ENCODE peak calls at places on chromosome 20, in six cellular contexts. L is K562, Q is endothelial cell of umbilical vein, D is A549, G is GM12878, B is HepG2. Y is an unnamed sample.

GRCh38 chr20:25076731-25077609 is 5.0 kb downstream of the VSX1 start:
- DNase-seq in L (no peak), Q (no peak), D (peak), G (no peak), B (peak), Y (peak)

GRCh38 chr20:60469829-60470228 is 511.6 kb downstream of the CDH26 start:
- DNase-seq in L (no peak), Q (no peak), D (no peak), G (no peak), B (no peak), Y (no peak)

GRCh38 chr20:38551056-38551626 is 29.9 kb upstream of the ADIG start:
- DNase-seq in L (no peak), Q (no peak), D (no peak), G (no peak), B (no peak), Y (no peak)

GRCh38 chr20:64065973-64066341 is 3.0 kb downstream of the TCEA2 start:
- DNase-seq in L (peak), Q (no peak), D (no peak), G (peak), B (no peak), Y (peak)

GRCh38 chr20:50186151-50186885 is 4.3 kb upstream of the CEBPB start:
- DNase-seq in L (peak), Q (peak), D (peak), G (no peak), B (peak), Y (peak)

GRCh38 chr20:21615617-21616080 is 89.8 kb upstream of the PAX1 start:
- DNase-seq in L (peak), Q (peak), D (peak), G (no peak), B (peak), Y (peak)

GRCh38 chr20:25574411-25574810 is 10.9 kb downstream of the NINL start:
- DNase-seq in L (peak), Q (peak), D (no peak), G (no peak), B (peak), Y (peak)

GRCh38 chr20:25059487-25059820 is 1.5 kb upstream of the ACSS1 start:
- DNase-seq in L (no peak), Q (no peak), D (no peak), G (no peak), B (no peak), Y (no peak)

GRCh38 chr20:38477747-38478146 is 5.1 kb downstream of the RALGAPB start:
- DNase-seq in L (no peak), Q (no peak), D (no peak), G (no peak), B (no peak), Y (no peak)

GRCh38 chr20:32227744-32228688 is 20.3 kb downstream of the POFUT1 start:
- DNase-seq in L (no peak), Q (no peak), D (no peak), G (no peak), B (no peak), Y (peak)

GRCh38 chr20:58069796-58070663 is 158.4 kb downstream of the ANKRD60 start:
- DNase-seq in L (no peak), Q (no peak), D (no peak), G (no peak), B (no peak), Y (no peak)

GRCh38 chr20:54086444-54087134 is 16.2 kb upstream of the BCAS1 start:
- DNase-seq in L (no peak), Q (no peak), D (no peak), G (no peak), B (no peak), Y (no peak)

GRCh38 chr20:7693761-7694160 is 246.5 kb downstream of the HAO1 start:
- DNase-seq in L (no peak), Q (no peak), D (no peak), G (no peak), B (no peak), Y (no peak)

DNA sequence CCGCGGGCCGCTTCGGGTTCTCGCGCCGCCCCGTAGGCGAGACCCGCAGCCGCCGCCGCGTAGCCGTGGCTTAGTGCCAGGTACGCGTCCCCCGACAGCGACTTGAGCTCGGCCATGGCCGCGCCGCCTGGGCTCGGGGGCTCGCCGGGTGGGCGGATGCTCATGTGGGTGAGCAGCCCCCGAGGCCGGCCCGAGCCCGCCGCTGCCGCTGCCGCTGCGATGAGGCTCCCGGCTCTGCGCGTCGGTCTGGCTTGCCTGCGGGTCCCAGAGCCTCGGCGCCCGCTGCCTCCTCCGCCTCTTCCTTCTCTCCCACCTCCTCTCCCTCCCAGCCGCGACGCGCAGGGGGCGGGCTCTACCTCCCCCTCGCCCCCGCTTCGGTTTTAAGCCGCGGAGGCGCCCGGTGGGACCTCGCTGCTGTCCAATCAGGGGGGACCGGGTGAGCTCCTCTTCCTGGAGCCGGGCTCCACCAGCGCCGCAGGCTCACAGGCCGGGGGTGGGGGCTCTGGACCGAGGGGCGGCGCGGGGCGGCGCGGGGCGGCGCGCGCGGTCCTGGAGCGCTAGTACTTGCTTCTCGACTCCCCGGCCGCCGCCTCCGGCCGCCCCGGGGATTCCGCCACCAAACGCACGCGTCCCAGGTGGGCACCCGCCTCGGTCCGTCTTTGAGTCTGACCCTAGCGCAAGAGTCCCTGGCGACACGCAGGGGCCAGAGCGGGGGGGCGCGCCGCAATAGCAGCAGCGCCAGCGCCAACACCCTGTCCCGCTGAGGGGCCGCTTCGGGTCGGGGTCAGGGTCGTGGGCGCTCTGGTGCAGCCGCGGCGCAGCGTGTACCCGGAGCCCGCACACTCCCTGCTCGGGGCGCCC is at the start of gene BHLHE23:
- DNase-seq in L (no peak), Q (no peak), D (no peak), G (no peak), B (no peak), Y (peak)
- TF ChIP-seq MYC in L (no peak), Q (no peak), D (no peak), G (no peak), B (peak), Y (no peak)

GRCh38 chr20:1500496-1500895 is 9.3 kb upstream of the SIRPB2 start:
- DNase-seq in L (no peak), Q (no peak), D (no peak), G (no peak), B (no peak), Y (no peak)
- TF ChIP-seq MYC in L (no peak), Q (no peak), D (no peak), G (no peak), B (no peak), Y (no peak)

GRCh38 chr20:36582821-36583220 is 9.4 kb downstream of the TGIF2 start:
- DNase-seq in L (no peak), Q (no peak), D (no peak), G (no peak), B (no peak), Y (no peak)

GRCh38 chr20:36585410-36586125 is 12.2 kb downstream of the TGIF2 start:
- DNase-seq in L (no peak), Q (no peak), D (no peak), G (no peak), B (no peak), Y (peak)

GRCh38 chr20:36584018-36584481 is 10.7 kb downstream of the TGIF2 start:
- DNase-seq in L (no peak), Q (no peak), D (no peak), G (no peak), B (no peak), Y (no peak)

GRCh38 chr20:36579996-36580545 is 6.7 kb downstream of the TGIF2 start:
- DNase-seq in L (no peak), Q (peak), D (no peak), G (no peak), B (no peak), Y (no peak)

GRCh38 chr20:36582322-36582721 is 8.9 kb downstream of the TGIF2 start:
- DNase-seq in L (no peak), Q (no peak), D (no peak), G (no peak), B (no peak), Y (no peak)
- TF ChIP-seq MYC in L (no peak), Q (no peak), D (no peak), G (no peak), B (no peak), Y (no peak)

GRCh38 chr20:46914789-46915359 is 20.2 kb downstream of the EYA2 start:
- DNase-seq in L (no peak), Q (no peak), D (no peak), G (no peak), B (no peak), Y (no peak)
- TF ChIP-seq MYC in L (no peak), Q (no peak), D (no peak), G (no peak), B (no peak), Y (no peak)

GRCh38 chr20:63020681-63021080 is 13.9 kb upstream of the BHLHE23 start:
- DNase-seq in L (no peak), Q (no peak), D (no peak), G (no peak), B (no peak), Y (no peak)
- TF ChIP-seq MYC in L (no peak), Q (no peak), D (no peak), G (no peak), B (no peak), Y (no peak)

Y was measured in NB4.